ENCODE peak calls at places on chromosomes 3 and 15, in nine cellular contexts. H is left ventricle myocardium inferior; W is kidney; I is HepG2; Z is stomach; C is A549; V is fibroblast of lung; Q is naive thymus-derived CD4-positive, alpha-beta T cell; K is Peyer's patch. N is an unnamed sample.

GRCh38 chr15:47551079-47551478 is 166.2 kb upstream of the SEMA6D start:
- DNase-seq in Q (no peak), H (no peak), V (no peak), W (no peak), K (no peak), C (no peak), Z (no peak), I (no peak), N (no peak)

GRCh38 chr3:48851407-48851806 is 3.7 kb upstream of the PRKAR2A start:
- DNase-seq in V (peak), I (no peak), Z (no peak), Q (no peak), C (no peak), W (no peak), K (no peak), H (no peak), N (peak)

GRCh38 chr3:48268381-48268935 is 27.6 kb downstream of the ZNF589 start:
- DNase-seq in W (no peak), I (no peak), C (no peak), H (no peak), Z (peak), Q (peak), K (peak), V (peak), N (peak)

GRCh38 chr3:69324362-69325025 is 61.4 kb downstream of the FRMD4B start:
- DNase-seq in I (peak), V (no peak), C (no peak), H (no peak), K (no peak), Z (no peak), W (no peak), Q (no peak), N (no peak)

GRCh38 chr15:90367578-90367977 is 15.5 kb downstream of the ZNF774 start:
- DNase-seq in C (no peak), I (no peak), W (no peak), Z (no peak), K (no peak), H (no peak), Q (no peak), V (peak), N (no peak)

GRCh38 chr3:36907911-36908646 is 36.8 kb downstream of the TRANK1 start:
- DNase-seq in K (peak), V (peak), H (peak), Q (peak), Z (peak), W (peak), I (peak), C (peak), N (no peak)

GRCh38 chr3:182979719-182980191 is 583 bp downstream of the DCUN1D1 start:
- DNase-seq in Q (no peak), H (no peak), I (peak), V (peak), W (no peak), K (no peak), Z (no peak), C (peak), N (no peak)

GRCh38 chr3:157280786-157281185 is 120.8 kb upstream of the CCNL1 start:
- DNase-seq in C (no peak), Q (no peak), Z (no peak), H (no peak), I (no peak), W (no peak), V (no peak), K (no peak), N (no peak)

GRCh38 chr15:58440181-58440910 is 8.6 kb downstream of the LIPC start:
- DNase-seq in W (no peak), C (peak), I (peak), K (no peak), V (peak), Z (peak), Q (peak), H (no peak), N (no peak)

GRCh38 chr3:141825216-141826011 is 51.0 kb upstream of the ATP1B3 start:
- DNase-seq in I (no peak), Z (no peak), Q (no peak), V (no peak), C (no peak), K (no peak), W (no peak), H (peak), N (no peak)
- H3K27ac ChIP-seq in I (no peak), Z (no peak), Q (no peak), V (no peak), C (no peak), K (no peak), W (no peak), H (no peak), N (no peak)

GRCh38 chr15:17026633-17027032 is 3515.0 kb downstream of the GOLGA6L6 start:
- DNase-seq in K (no peak), Q (no peak), Z (no peak), W (no peak), H (no peak), C (no peak), I (no peak), V (no peak), N (no peak)
- H3K27ac ChIP-seq in K (no peak), Q (no peak), Z (no peak), W (no peak), H (no peak), C (no peak), I (no peak), V (no peak), N (no peak)

DNA sequence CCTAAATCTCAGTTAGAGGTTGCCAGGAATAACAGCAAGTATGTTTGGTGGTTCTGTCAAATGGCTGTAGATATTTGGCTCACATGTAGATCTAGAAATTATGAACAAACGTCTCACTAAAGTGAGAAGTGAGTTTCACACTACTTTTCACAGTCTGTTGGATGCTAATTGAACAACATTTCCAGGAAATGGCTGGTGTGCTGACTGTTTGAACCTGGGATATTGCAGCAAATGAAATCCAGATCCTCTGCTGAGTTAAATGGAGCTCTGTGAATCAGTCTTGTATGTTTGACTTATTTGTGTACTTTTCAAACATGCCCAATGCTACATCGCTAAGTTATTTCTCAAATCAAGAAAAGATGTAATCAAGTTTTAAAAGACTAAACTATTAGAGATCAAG is 21.3 kb upstream of the RSL24D1 start:
- DNase-seq in Q (no peak), H (no peak), K (no peak), W (no peak), I (no peak), C (no peak), Z (no peak), V (no peak), N (no peak)
- H3K27ac ChIP-seq in Q (no peak), H (no peak), K (no peak), W (no peak), I (no peak), C (no peak), Z (peak), V (peak), N (no peak)

GRCh38 chr3:188431553-188431952 is 277.6 kb downstream of the LPP start:
- DNase-seq in C (no peak), H (no peak), W (no peak), I (no peak), Z (no peak), Q (no peak), K (no peak), V (peak), N (no peak)
- H3K27ac ChIP-seq in C (peak), H (peak), W (no peak), I (no peak), Z (peak), Q (no peak), K (no peak), V (no peak), N (no peak)

DNA sequence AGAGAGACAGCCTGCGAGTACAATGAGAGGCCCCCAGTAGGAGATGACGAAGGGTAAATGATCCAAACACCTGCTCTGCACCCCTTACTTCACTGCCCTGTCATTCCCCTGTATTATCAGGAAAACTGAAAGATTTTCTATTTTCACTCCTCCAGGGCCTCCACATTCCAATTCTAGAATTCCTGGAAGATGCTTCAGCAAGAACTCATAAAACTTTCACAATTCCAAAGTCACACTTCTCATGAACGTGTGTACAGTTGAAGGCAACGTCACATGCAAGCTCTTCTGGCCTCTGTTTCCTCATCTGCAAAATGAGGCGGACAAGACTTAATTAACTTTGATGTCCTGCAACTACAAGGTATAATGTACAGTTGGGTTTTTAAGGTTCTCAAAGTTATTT is 62.8 kb upstream of the SPATA12 start:
- DNase-seq in C (no peak), K (no peak), V (peak), H (no peak), Z (no peak), W (no peak), I (no peak), Q (no peak), N (no peak)
- H3K27ac ChIP-seq in C (peak), K (no peak), V (no peak), H (no peak), Z (peak), W (peak), I (no peak), Q (no peak), N (peak)

DNA sequence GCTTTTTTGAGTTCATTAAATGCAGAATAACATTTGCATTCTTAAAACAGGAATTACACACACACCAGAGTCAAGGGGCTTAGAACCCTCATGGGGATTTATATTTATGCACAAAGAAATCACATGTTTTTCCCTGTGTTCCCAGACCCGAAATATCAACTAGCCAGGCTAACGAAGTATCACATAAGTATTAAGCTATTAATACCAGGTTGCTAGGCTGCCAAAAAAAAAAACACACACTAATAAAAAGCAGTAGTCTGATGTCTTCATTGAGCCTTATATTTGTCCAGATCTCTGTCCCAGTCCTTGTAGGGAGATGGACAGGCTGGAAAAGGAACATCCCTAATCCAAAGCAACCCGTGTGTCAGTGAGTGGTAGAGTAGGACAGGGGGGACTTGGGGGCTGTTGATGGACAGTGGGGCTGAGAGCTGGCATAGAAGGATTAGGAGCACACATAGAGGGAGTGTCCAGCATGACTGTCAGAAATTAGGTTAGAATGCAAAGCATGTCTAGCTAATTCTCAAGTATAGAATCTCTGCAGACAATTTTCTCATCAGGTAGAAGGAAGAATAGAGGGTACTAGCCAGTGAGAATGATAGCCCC is 103.4 kb upstream of the BFSP2 start:
- DNase-seq in C (no peak), H (no peak), Q (no peak), Z (no peak), W (no peak), I (no peak), K (no peak), V (no peak), N (no peak)
- H3K27ac ChIP-seq in C (no peak), H (peak), Q (no peak), Z (no peak), W (no peak), I (no peak), K (peak), V (no peak), N (no peak)

GRCh38 chr3:152400912-152401311 is 132.2 kb downstream of the MBNL1 start:
- DNase-seq in K (no peak), V (peak), I (no peak), W (no peak), H (no peak), C (no peak), Q (no peak), Z (no peak), N (no peak)

GRCh38 chr3:152403632-152404066 is 134.9 kb downstream of the MBNL1 start:
- DNase-seq in V (peak), H (peak), W (peak), Q (no peak), Z (peak), K (peak), C (no peak), I (no peak), N (no peak)

GRCh38 chr3:152405915-152406802 is 137.4 kb downstream of the MBNL1 start:
- DNase-seq in W (no peak), V (peak), I (no peak), Z (no peak), C (no peak), K (no peak), H (no peak), Q (no peak), N (no peak)

GRCh38 chr3:152404976-152405375 is 136.2 kb downstream of the MBNL1 start:
- DNase-seq in V (no peak), C (no peak), Q (no peak), I (no peak), Z (no peak), W (no peak), H (no peak), K (no peak), N (no peak)

DNA sequence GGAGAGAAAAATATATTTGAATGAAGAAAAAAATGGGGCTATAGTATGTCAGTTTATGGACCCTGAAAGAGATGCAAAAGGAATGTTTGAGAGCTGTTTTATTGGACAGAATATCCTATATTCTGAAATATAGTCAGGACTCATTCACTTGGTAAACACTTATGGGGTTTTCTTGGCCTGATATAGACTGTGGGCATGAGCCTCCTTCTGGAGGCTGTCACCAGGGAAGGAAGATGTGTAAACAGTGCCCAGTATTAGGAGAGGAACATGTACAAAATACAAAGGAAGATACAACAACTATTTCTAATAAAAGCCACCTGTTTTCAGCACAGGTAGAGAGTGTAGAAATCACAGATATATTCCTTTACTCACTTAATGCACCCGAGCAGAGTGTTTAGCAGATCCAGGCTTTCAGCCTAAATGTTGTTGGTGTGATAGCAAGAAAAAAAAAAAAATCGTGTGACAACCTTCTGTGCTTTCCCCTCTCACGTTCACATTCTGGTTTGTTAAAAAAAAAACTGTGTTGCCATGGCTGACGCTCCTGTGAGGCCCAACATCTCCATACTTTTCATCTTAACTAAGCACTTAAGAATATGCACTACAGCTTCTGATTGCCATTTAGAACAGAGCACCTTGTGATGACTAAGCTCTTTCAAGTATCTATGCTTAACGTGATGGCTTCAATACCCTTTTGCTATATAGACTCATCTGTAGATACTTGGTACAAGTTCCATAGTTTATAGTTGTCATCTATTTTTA is 134.1 kb downstream of the MBNL1 start:
- DNase-seq in Q (no peak), H (no peak), I (no peak), Z (no peak), K (no peak), C (no peak), V (peak), W (no peak), N (no peak)
- H3K27ac ChIP-seq in Q (peak), H (peak), I (no peak), Z (peak), K (peak), C (peak), V (no peak), W (no peak), N (peak)

DNA sequence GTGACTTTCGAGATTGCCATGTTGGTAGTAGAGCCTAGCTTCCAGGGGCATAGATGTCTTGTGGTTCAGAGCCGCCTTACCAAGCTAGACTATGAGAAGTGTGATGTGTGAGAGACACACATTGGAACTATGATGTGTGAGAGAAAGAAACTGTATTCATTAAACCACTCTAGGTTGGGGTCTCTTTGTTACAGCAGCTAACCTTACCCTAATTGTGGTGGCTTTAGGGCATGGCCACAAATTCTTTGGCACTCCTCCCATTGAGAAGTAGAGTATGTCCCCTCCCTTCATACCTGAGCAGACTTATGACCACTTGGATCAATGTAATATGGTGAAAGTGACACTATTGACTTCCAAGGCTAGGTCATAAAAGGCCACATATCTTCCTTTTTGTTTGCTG is 35.3 kb upstream of the CDV3 start:
- DNase-seq in H (no peak), V (no peak), Z (no peak), Q (no peak), I (no peak), K (no peak), W (no peak), C (no peak), N (no peak)
- H3K27ac ChIP-seq in H (no peak), V (no peak), Z (no peak), Q (no peak), I (no peak), K (no peak), W (no peak), C (peak), N (no peak)